ENCODE peak calls at places on chromosomes 6 and 20, in six cellular contexts. One of them, this sample, is unnamed.

GRCh38 chr6:1216488-1216974 is 95.4 kb upstream of the FOXQ1 start:
- DNase-seq in AG04450: no peak
- DNase-seq in right lobe of liver: no peak
- DNase-seq in endothelial cell: no peak
- DNase-seq in HFF-Myc: no peak
- DNase-seq in choroid plexus epithelial cell: no peak
- DNase-seq in this sample: no peak

GRCh38 chr6:4772750-4773149 is 3.5 kb upstream of the CDYL start:
- DNase-seq in AG04450: no peak
- DNase-seq in right lobe of liver: no peak
- DNase-seq in endothelial cell: no peak
- DNase-seq in HFF-Myc: no peak
- DNase-seq in choroid plexus epithelial cell: no peak
- DNase-seq in this sample: no peak

GRCh38 chr20:45104786-45105185 is 3.9 kb upstream of the KCNS1 start:
- DNase-seq in AG04450: no peak
- DNase-seq in right lobe of liver: no peak
- DNase-seq in endothelial cell: no peak
- DNase-seq in HFF-Myc: no peak
- DNase-seq in choroid plexus epithelial cell: peak; percentile 40
- DNase-seq in this sample: no peak

GRCh38 chr6:13248053-13248452 is 80.3 kb downstream of the TBC1D7 start:
- DNase-seq in AG04450: peak; percentile 11
- DNase-seq in right lobe of liver: no peak
- DNase-seq in endothelial cell: peak; percentile 6
- DNase-seq in HFF-Myc: peak; percentile 79
- DNase-seq in choroid plexus epithelial cell: peak; percentile 70
- DNase-seq in this sample: no peak

GRCh38 chr20:32737371-32738223 is 5.7 kb downstream of the COMMD7 start:
- DNase-seq in AG04450: peak; percentile 65
- DNase-seq in right lobe of liver: no peak
- DNase-seq in endothelial cell: no peak
- DNase-seq in HFF-Myc: peak; percentile 44
- DNase-seq in choroid plexus epithelial cell: peak; percentile 81
- DNase-seq in this sample: no peak

GRCh38 chr20:17938889-17939619 is 29.5 kb downstream of the SNX5 start:
- DNase-seq in AG04450: no peak
- DNase-seq in right lobe of liver: peak; percentile 76
- DNase-seq in endothelial cell: peak; percentile 75
- DNase-seq in HFF-Myc: peak; percentile 52
- DNase-seq in choroid plexus epithelial cell: peak; percentile 89
- DNase-seq in this sample: peak; percentile 53

GRCh38 chr6:21846541-21847451 is 253.2 kb downstream of the SOX4 start:
- DNase-seq in AG04450: no peak
- DNase-seq in right lobe of liver: no peak
- DNase-seq in endothelial cell: peak; percentile 26
- DNase-seq in HFF-Myc: no peak
- DNase-seq in choroid plexus epithelial cell: no peak
- DNase-seq in this sample: peak; percentile 61

GRCh38 chr6:132569170-132569569 is 952 bp upstream of the TAAR6 start:
- DNase-seq in AG04450: no peak
- DNase-seq in right lobe of liver: no peak
- DNase-seq in endothelial cell: no peak
- DNase-seq in HFF-Myc: no peak
- DNase-seq in choroid plexus epithelial cell: no peak
- DNase-seq in this sample: no peak

GRCh38 chr6:100311707-100312266 is 152.9 kb downstream of the SIM1 start:
- DNase-seq in AG04450: peak; percentile 6
- DNase-seq in right lobe of liver: no peak
- DNase-seq in endothelial cell: no peak
- DNase-seq in HFF-Myc: no peak
- DNase-seq in choroid plexus epithelial cell: peak; percentile 45
- DNase-seq in this sample: no peak

GRCh38 chr6:37804676-37805075 is 14.9 kb upstream of the ZFAND3 start:
- DNase-seq in AG04450: no peak
- DNase-seq in right lobe of liver: no peak
- DNase-seq in endothelial cell: no peak
- DNase-seq in HFF-Myc: no peak
- DNase-seq in choroid plexus epithelial cell: peak; percentile 50
- DNase-seq in this sample: no peak

GRCh38 chr6:37802810-37803209 is 16.7 kb upstream of the ZFAND3 start:
- DNase-seq in AG04450: no peak
- DNase-seq in right lobe of liver: no peak
- DNase-seq in endothelial cell: no peak
- DNase-seq in HFF-Myc: no peak
- DNase-seq in choroid plexus epithelial cell: no peak
- DNase-seq in this sample: no peak

GRCh38 chr6:37806213-37806612 is 13.3 kb upstream of the ZFAND3 start:
- DNase-seq in AG04450: no peak
- DNase-seq in right lobe of liver: no peak
- DNase-seq in endothelial cell: no peak
- DNase-seq in HFF-Myc: no peak
- DNase-seq in choroid plexus epithelial cell: no peak
- DNase-seq in this sample: no peak

GRCh38 chr6:37809144-37809543 is 10.4 kb upstream of the ZFAND3 start:
- DNase-seq in AG04450: no peak
- DNase-seq in right lobe of liver: no peak
- DNase-seq in endothelial cell: no peak
- DNase-seq in HFF-Myc: no peak
- DNase-seq in choroid plexus epithelial cell: peak; percentile 57
- DNase-seq in this sample: no peak

GRCh38 chr6:37807656-37808055 is 11.9 kb upstream of the ZFAND3 start:
- DNase-seq in AG04450: no peak
- DNase-seq in right lobe of liver: no peak
- DNase-seq in endothelial cell: no peak
- DNase-seq in HFF-Myc: no peak
- DNase-seq in choroid plexus epithelial cell: no peak
- DNase-seq in this sample: no peak
- TF ChIP-seq CTCF in AG04450: peak; percentile 42
- TF ChIP-seq CTCF in right lobe of liver: no peak
- TF ChIP-seq CTCF in endothelial cell: no peak
- TF ChIP-seq CTCF in HFF-Myc: peak; percentile 14
- TF ChIP-seq CTCF in choroid plexus epithelial cell: peak; percentile 2
- TF ChIP-seq CTCF in this sample: no peak

GRCh38 chr6:149964243-149965190 is 774 bp downstream of the ULBP1 start:
- DNase-seq in AG04450: no peak
- DNase-seq in right lobe of liver: no peak
- DNase-seq in endothelial cell: peak; percentile 43
- DNase-seq in HFF-Myc: no peak
- DNase-seq in choroid plexus epithelial cell: peak; percentile 24
- DNase-seq in this sample: no peak

GRCh38 chr6:149965191-149966020 is 1.7 kb downstream of the ULBP1 start:
- DNase-seq in AG04450: no peak
- DNase-seq in right lobe of liver: no peak
- DNase-seq in endothelial cell: peak; percentile 51
- DNase-seq in HFF-Myc: no peak
- DNase-seq in choroid plexus epithelial cell: peak; percentile 23
- DNase-seq in this sample: no peak

GRCh38 chr6:149962461-149963211 is 1.1 kb upstream of the ULBP1 start:
- DNase-seq in AG04450: no peak
- DNase-seq in right lobe of liver: no peak
- DNase-seq in endothelial cell: no peak
- DNase-seq in HFF-Myc: no peak
- DNase-seq in choroid plexus epithelial cell: no peak
- DNase-seq in this sample: no peak

GRCh38 chr6:149963212-149963461 is 606 bp upstream of the ULBP1 start:
- DNase-seq in AG04450: no peak
- DNase-seq in right lobe of liver: peak; percentile 37
- DNase-seq in endothelial cell: peak; percentile 43
- DNase-seq in HFF-Myc: peak; percentile 17
- DNase-seq in choroid plexus epithelial cell: peak; percentile 28
- DNase-seq in this sample: no peak

DNA sequence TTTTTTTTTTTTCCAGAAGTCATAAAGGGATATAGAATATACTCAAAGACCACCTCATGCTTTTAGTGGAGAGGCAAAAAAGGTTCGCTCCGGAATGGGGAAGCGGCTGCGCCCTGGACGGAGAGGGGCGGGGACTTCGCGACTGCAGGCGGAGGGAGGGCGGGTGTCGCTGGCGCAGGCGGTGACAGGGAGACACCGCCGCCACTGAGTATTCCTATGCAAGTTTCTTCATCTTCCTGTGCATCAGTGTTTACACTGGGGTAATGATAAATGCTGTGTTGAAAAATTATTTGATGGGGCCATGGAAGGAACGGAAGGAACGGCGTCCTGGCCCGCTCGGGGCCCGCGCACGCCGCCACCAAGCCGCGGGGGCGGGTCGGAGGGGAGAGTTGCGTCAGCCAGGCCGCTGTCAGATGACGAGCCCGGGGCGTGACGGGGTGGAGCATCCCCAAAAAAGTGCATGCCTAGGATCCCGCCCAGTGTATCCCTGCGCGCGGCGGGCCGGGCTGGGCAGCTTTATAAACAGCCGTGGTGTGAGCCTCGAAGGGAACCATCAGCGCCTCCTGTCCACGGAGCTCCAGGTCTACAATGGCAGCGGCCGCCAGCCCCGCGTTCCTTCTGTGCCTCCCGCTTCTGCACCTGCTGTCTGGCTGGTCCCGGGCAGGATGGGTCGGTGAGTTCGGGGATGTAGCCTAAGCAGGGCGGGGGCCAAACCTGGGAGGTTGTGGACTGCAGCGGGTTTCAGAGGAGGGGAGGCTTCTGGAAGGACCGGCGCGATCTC is at the start of gene ULBP1:
- DNase-seq in AG04450: peak; percentile 66
- DNase-seq in right lobe of liver: peak; percentile 91
- DNase-seq in endothelial cell: peak; percentile 88
- DNase-seq in HFF-Myc: peak; percentile 69
- DNase-seq in choroid plexus epithelial cell: peak; percentile 58
- DNase-seq in this sample: peak; percentile 90
- TF ChIP-seq CTCF in AG04450: no peak
- TF ChIP-seq CTCF in right lobe of liver: no peak
- TF ChIP-seq CTCF in endothelial cell: no peak
- TF ChIP-seq CTCF in HFF-Myc: no peak
- TF ChIP-seq CTCF in choroid plexus epithelial cell: peak; percentile 30
- TF ChIP-seq CTCF in this sample: no peak

GRCh38 chr6:110039996-110040383 is 61.9 kb downstream of the GPR6 start:
- DNase-seq in AG04450: no peak
- DNase-seq in right lobe of liver: no peak
- DNase-seq in endothelial cell: peak; percentile 39
- DNase-seq in HFF-Myc: peak; percentile 11
- DNase-seq in choroid plexus epithelial cell: peak; percentile 67
- DNase-seq in this sample: no peak
- TF ChIP-seq CTCF in AG04450: peak; percentile 52
- TF ChIP-seq CTCF in right lobe of liver: peak; percentile 34
- TF ChIP-seq CTCF in endothelial cell: no peak
- TF ChIP-seq CTCF in HFF-Myc: peak; percentile 38
- TF ChIP-seq CTCF in choroid plexus epithelial cell: peak; percentile 77
- TF ChIP-seq CTCF in this sample: no peak

GRCh38 chr20:40863337-40863919 is 165.2 kb upstream of the TOP1 start:
- DNase-seq in AG04450: no peak
- DNase-seq in right lobe of liver: no peak
- DNase-seq in endothelial cell: no peak
- DNase-seq in HFF-Myc: no peak
- DNase-seq in choroid plexus epithelial cell: no peak
- DNase-seq in this sample: no peak

GRCh38 chr20:40860487-40860902 is 168.1 kb upstream of the TOP1 start:
- DNase-seq in AG04450: peak; percentile 24
- DNase-seq in right lobe of liver: no peak
- DNase-seq in endothelial cell: no peak
- DNase-seq in HFF-Myc: peak; percentile 53
- DNase-seq in choroid plexus epithelial cell: peak; percentile 84
- DNase-seq in this sample: no peak

GRCh38 chr20:40864470-40864869 is 164.2 kb upstream of the TOP1 start:
- DNase-seq in AG04450: no peak
- DNase-seq in right lobe of liver: no peak
- DNase-seq in endothelial cell: no peak
- DNase-seq in HFF-Myc: no peak
- DNase-seq in choroid plexus epithelial cell: no peak
- DNase-seq in this sample: no peak

GRCh38 chr20:40865095-40865494 is 163.5 kb upstream of the TOP1 start:
- DNase-seq in AG04450: no peak
- DNase-seq in right lobe of liver: no peak
- DNase-seq in endothelial cell: no peak
- DNase-seq in HFF-Myc: no peak
- DNase-seq in choroid plexus epithelial cell: no peak
- DNase-seq in this sample: no peak

GRCh38 chr20:40861427-40862008 is 167.1 kb upstream of the TOP1 start:
- DNase-seq in AG04450: no peak
- DNase-seq in right lobe of liver: no peak
- DNase-seq in endothelial cell: no peak
- DNase-seq in HFF-Myc: no peak
- DNase-seq in choroid plexus epithelial cell: no peak
- DNase-seq in this sample: no peak
- TF ChIP-seq CTCF in AG04450: no peak
- TF ChIP-seq CTCF in right lobe of liver: no peak
- TF ChIP-seq CTCF in endothelial cell: no peak
- TF ChIP-seq CTCF in HFF-Myc: no peak
- TF ChIP-seq CTCF in choroid plexus epithelial cell: no peak
- TF ChIP-seq CTCF in this sample: no peak

GRCh38 chr6:94902974-94903628 is 674.2 kb upstream of the MANEA start:
- DNase-seq in AG04450: no peak
- DNase-seq in right lobe of liver: no peak
- DNase-seq in endothelial cell: no peak
- DNase-seq in HFF-Myc: no peak
- DNase-seq in choroid plexus epithelial cell: no peak
- DNase-seq in this sample: no peak
- TF ChIP-seq CTCF in AG04450: no peak
- TF ChIP-seq CTCF in right lobe of liver: no peak
- TF ChIP-seq CTCF in endothelial cell: no peak
- TF ChIP-seq CTCF in HFF-Myc: no peak
- TF ChIP-seq CTCF in choroid plexus epithelial cell: no peak
- TF ChIP-seq CTCF in this sample: no peak

GRCh38 chr20:62405108-62405980 is 1.7 kb downstream of the CABLES2 start:
- DNase-seq in AG04450: no peak
- DNase-seq in right lobe of liver: peak; percentile 54
- DNase-seq in endothelial cell: peak; percentile 60
- DNase-seq in HFF-Myc: no peak
- DNase-seq in choroid plexus epithelial cell: peak; percentile 70
- DNase-seq in this sample: peak; percentile 62
- TF ChIP-seq CTCF in AG04450: peak; percentile 49
- TF ChIP-seq CTCF in right lobe of liver: peak; percentile 51
- TF ChIP-seq CTCF in endothelial cell: peak; percentile 12
- TF ChIP-seq CTCF in HFF-Myc: peak; percentile 45
- TF ChIP-seq CTCF in choroid plexus epithelial cell: peak; percentile 76
- TF ChIP-seq CTCF in this sample: no peak

DNA sequence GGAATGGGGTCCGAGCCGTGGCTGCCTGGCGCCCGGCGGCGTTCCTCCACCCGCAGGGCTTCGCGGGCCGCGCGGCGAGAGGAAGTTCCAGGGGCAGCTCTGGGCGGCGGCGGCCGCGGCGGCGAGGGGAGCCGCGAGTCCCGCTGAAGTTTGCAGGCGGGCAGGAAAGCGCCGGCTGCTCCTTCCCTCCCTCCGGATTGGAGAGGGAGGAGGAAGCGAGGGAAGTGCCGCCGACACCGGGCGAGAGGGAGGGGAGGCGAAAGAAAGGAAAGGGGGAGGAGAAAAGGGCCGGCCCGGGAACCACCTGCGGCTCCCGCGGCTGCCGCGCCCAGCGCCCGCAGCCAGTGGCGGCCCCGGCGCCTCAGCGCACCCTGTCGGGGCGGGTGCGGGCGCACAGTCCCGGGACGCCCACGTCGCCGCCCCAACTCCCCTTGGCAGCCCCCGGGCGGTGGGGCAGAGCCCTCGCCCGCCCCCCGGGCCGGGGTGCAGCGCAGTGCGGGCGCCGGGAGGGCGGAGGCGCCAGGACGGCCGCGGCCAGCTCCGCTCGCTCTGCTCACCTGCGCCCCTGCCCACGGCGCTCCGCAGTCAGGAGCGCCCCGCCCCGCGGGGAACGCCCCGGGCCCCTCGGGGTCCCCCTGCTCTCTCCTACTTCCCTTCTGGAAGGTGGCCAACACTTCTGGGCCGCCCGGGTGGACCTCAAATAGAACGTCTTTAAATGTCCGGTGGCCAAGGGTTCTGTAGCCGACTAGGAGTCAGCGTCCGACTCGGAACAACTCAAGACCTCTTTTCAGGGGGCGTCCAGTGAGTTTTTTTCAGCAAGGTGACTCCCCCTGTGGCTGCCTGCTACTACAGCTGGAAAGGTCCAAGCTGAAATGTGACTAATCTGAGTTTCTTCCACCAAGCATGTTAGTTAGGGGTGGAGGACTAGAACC is 80.3 kb upstream of the CCDC28A start:
- DNase-seq in AG04450: peak; percentile 21
- DNase-seq in right lobe of liver: peak; percentile 87
- DNase-seq in endothelial cell: peak; percentile 62
- DNase-seq in HFF-Myc: no peak
- DNase-seq in choroid plexus epithelial cell: peak; percentile 74
- DNase-seq in this sample: no peak
- TF ChIP-seq CTCF in AG04450: peak; percentile 16
- TF ChIP-seq CTCF in right lobe of liver: peak; percentile 42
- TF ChIP-seq CTCF in endothelial cell: no peak
- TF ChIP-seq CTCF in HFF-Myc: no peak
- TF ChIP-seq CTCF in choroid plexus epithelial cell: peak; percentile 30
- TF ChIP-seq CTCF in this sample: no peak

This sample was measured in CD14-positive monocyte.